ENCODE peak calls at places on chromosomes 1 and 21, in six cellular contexts. E is GM23248, H is keratinocyte, G is GM23338, N is mesenchymal stem cell, D is fibroblast of lung. M is an unnamed sample.

GRCh38 chr1:193706763-193707162 is 520.4 kb upstream of the B3GALT2 start:
- DNase-seq in N (no peak), D (no peak), E (no peak), G (no peak), H (no peak), M (no peak)

GRCh38 chr21:34923202-34923601 is 125.9 kb downstream of the RUNX1 start:
- DNase-seq in G (no peak), E (no peak), H (no peak), N (no peak), D (no peak), M (no peak)

GRCh38 chr1:65985393-65986066 is 192.8 kb downstream of the PDE4B start:
- DNase-seq in D (no peak), H (no peak), N (no peak), G (no peak), E (no peak), M (no peak)

GRCh38 chr1:204031098-204031710 is 41.7 kb upstream of the SOX13 start:
- DNase-seq in D (no peak), N (no peak), H (no peak), E (no peak), G (no peak), M (no peak)

GRCh38 chr1:89804646-89805237 is 16.1 kb upstream of the LRRC8D start:
- DNase-seq in H (peak; percentile 64), G (peak; percentile 91), N (peak; percentile 82), D (peak; percentile 87), E (peak; percentile 83), M (peak; percentile 88)

GRCh38 chr21:45388011-45388521 is 16.9 kb upstream of the COL18A1 start:
- DNase-seq in N (peak; percentile 32), E (no peak), D (no peak), G (no peak), H (no peak), M (no peak)

GRCh38 chr21:25895565-25896205 is 160.9 kb downstream of the GABPA start:
- DNase-seq in E (peak; percentile 79), N (peak; percentile 60), G (peak; percentile 66), D (peak; percentile 66), H (no peak), M (peak; percentile 30)

GRCh38 chr1:77589231-77589630 is 93.2 kb downstream of the ZZZ3 start:
- DNase-seq in H (no peak), G (no peak), N (no peak), E (no peak), D (no peak), M (no peak)

GRCh38 chr1:236808564-236809130 is 13.6 kb downstream of the MTR start:
- DNase-seq in D (peak; percentile 51), H (no peak), N (peak; percentile 42), G (no peak), E (no peak), M (no peak)

GRCh38 chr1:54768093-54768492 is 3.8 kb upstream of the PARS2 start:
- DNase-seq in N (peak; percentile 10), G (no peak), D (peak; percentile 22), H (no peak), E (peak; percentile 18), M (peak; percentile 13)

GRCh38 chr21:38945536-38946245 is 140.0 kb downstream of the ETS2 start:
- DNase-seq in H (no peak), G (peak; percentile 41), N (peak; percentile 75), D (peak; percentile 59), E (no peak), M (no peak)

GRCh38 chr1:212606042-212606733 is 2.4 kb upstream of the ATF3 start:
- DNase-seq in H (no peak), D (no peak), G (no peak), E (peak; percentile 24), N (peak; percentile 48), M (no peak)

GRCh38 chr21:34630536-34631143 is 15.7 kb upstream of the RCAN1 start:
- DNase-seq in N (peak; percentile 61), D (peak; percentile 69), E (peak; percentile 74), H (no peak), G (peak; percentile 70), M (peak; percentile 64)

GRCh38 chr1:193979219-193979618 is 792.8 kb upstream of the B3GALT2 start:
- DNase-seq in G (no peak), N (no peak), D (no peak), E (no peak), H (no peak), M (no peak)

GRCh38 chr21:43352568-43353281 is 74.2 kb downstream of the SIK1 start:
- DNase-seq in G (no peak), D (no peak), N (no peak), E (no peak), H (no peak), M (peak; percentile 95)

GRCh38 chr1:99207216-99207615 is 57.1 kb upstream of the PLPPR4 start:
- DNase-seq in E (no peak), D (no peak), N (no peak), H (no peak), G (no peak), M (no peak)

DNA sequence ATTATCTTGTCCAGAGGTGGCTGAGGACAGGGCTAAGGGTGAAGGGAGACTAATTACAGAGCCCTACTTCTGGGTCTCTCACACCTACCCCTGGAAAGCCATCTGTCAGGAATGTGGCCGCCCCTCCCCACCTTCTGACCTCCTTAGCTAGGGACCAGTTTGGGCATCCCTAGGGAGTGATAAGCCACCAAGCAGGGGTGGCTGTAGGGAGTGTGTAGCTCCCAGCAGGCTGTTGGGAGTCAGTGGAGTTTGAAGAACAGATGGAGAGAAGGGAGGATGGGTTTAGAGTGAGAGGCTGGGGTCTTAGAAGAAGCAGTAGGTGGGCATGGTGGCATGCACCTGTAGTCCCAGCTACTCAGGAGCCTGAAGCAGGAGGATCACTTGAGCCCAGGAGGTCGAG is 808 bp upstream of the SERINC2 start:
- DNase-seq in H (no peak), N (no peak), D (no peak), G (no peak), E (no peak), M (no peak)
- H2AFZ ChIP-seq in H (no peak overlapping the region), N (no peak overlapping the region), D (no peak overlapping the region), G (peak overlapping the region; percentile 97), E (no peak overlapping the region), M (no peak overlapping the region)

GRCh38 chr1:21870611-21871010 is 58.5 kb downstream of the LDLRAD2 start:
- DNase-seq in D (no peak), E (no peak), G (no peak), N (no peak), H (no peak), M (no peak)

GRCh38 chr1:21868482-21868881 is 56.4 kb downstream of the LDLRAD2 start:
- DNase-seq in E (no peak), H (no peak), N (no peak), D (no peak), G (no peak), M (no peak)

GRCh38 chr1:21871943-21872342 is 59.9 kb downstream of the LDLRAD2 start:
- DNase-seq in N (no peak), H (no peak), E (no peak), G (no peak), D (no peak), M (peak; percentile 32)

GRCh38 chr1:21868941-21869454 is 56.9 kb downstream of the LDLRAD2 start:
- DNase-seq in E (no peak), H (no peak), N (no peak), D (no peak), G (no peak), M (no peak)

DNA sequence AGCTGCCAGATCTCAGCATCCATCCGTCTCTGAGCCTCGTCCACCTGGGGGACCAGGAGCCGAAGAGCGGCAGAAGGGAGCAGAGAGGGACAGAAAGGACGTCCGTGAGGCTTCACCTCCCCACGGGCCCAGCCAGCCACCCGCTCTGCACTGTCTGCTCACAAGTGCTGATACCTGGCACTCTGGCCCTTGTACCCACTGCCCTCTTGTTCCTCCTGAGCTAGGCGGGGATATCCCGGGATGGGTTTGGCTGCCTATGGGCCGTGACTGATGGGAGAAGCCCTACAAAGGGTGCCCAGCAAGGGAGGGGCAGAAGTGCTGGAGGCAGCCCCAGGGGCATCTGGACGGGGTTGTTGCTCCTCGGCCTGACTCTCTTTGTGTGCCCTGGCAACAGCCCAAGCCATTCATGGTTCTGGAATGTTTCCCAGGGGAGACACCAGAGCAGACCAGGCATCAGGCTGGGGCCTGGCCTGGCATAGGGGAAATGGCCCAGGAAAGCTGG is 57.6 kb downstream of the LDLRAD2 start:
- DNase-seq in D (peak; percentile 76), E (peak; percentile 95), N (peak; percentile 85), H (peak; percentile 73), G (no peak), M (no peak)
- H3K27ac ChIP-seq in D (no peak overlapping the region), E (peak overlapping the region; percentile 54), N (peak overlapping the region; percentile 4), H (no peak overlapping the region), G (no peak overlapping the region), M (no peak overlapping the region)

GRCh38 chr1:183444243-183444642 is 26.1 kb upstream of the NMNAT2 start:
- DNase-seq in H (no peak), G (no peak), D (peak; percentile 14), N (no peak), E (peak; percentile 36), M (no peak)
- H2AFZ ChIP-seq in H (no peak overlapping the region), G (peak overlapping the region; percentile 15), D (no peak overlapping the region), N (no peak overlapping the region), E (no peak overlapping the region), M (no peak overlapping the region)

GRCh38 chr1:239317948-239318347 is 68.4 kb upstream of the CHRM3 start:
- DNase-seq in D (no peak), H (no peak), E (no peak), G (no peak), N (no peak), M (no peak)

GRCh38 chr1:239311331-239311730 is 75.0 kb upstream of the CHRM3 start:
- DNase-seq in D (no peak), H (no peak), N (no peak), E (no peak), G (no peak), M (no peak)

GRCh38 chr1:239315623-239316217 is 70.6 kb upstream of the CHRM3 start:
- DNase-seq in H (no peak), E (no peak), D (no peak), G (no peak), N (no peak), M (no peak)
- H3K27ac ChIP-seq in H (no peak overlapping the region), E (no peak overlapping the region), D (no peak overlapping the region), G (no peak overlapping the region), N (no peak overlapping the region), M (no peak overlapping the region)

DNA sequence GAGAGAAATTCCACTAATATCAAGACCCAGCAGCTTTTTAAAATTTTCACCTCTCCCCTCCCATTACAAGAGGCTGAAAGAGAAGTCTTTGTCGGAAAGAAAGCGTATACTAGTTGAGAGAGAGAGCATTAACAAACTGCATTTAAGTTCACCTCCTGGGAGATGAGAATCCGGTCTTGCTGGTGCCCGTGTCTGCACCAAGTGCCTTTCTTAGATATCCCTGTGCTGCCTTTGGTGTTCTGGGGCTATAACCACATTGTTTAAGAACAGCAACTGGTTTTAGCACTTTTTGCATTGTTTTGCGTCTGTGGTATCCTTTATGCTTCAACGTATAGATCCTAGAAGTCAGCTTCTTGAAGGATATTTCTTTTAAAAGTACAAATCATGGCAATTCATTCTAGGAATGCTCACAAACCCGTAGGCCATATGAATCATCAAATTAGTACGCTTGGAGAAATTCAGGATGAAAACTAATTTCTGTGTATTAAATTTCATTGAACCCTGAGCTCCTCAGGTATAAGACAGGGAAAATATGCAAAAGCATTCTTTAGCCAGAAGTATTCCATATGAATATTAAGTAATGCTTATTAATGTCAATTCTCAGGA is 3.4 kb upstream of the RPE65 start:
- DNase-seq in E (peak; percentile 14), D (no peak), H (peak; percentile 32), G (no peak), N (no peak), M (no peak)
- H2AFZ ChIP-seq in E (no peak overlapping the region), D (no peak overlapping the region), H (peak overlapping the region; percentile 84), G (peak overlapping the region; percentile 91), N (no peak overlapping the region), M (no peak overlapping the region)

GRCh38 chr1:205918955-205919746 is 24.1 kb downstream of the SLC26A9 start:
- DNase-seq in H (peak; percentile 46), G (peak; percentile 90), N (peak; percentile 76), D (peak; percentile 84), E (peak; percentile 78), M (peak; percentile 69)
- H3K27ac ChIP-seq in H (no peak overlapping the region), G (no peak overlapping the region), N (no peak overlapping the region), D (no peak overlapping the region), E (no peak overlapping the region), M (no peak overlapping the region)

M was measured in OCI-LY7.